ENCODE peak calls at places on chromosomes 6 and 20, in seven cellular contexts. O, F, R, E, X, T and S are unnamed samples.

GRCh38 chr6:156395276-156395675 is 381.9 kb upstream of the ARID1B start:
- DNase-seq in O (no peak), F (no peak), R (no peak), E (no peak), X (peak; percentile 77), T (no peak), S (no peak)

GRCh38 chr6:163180874-163181541 is 233.5 kb upstream of the QKI start:
- DNase-seq in O (peak; percentile 79), F (peak; percentile 82), R (peak; percentile 56), E (peak; percentile 93), X (peak; percentile 29), T (no peak), S (peak; percentile 20)

GRCh38 chr6:16064687-16065086 is 64.2 kb upstream of the MYLIP start:
- DNase-seq in O (no peak), F (no peak), R (no peak), E (no peak), X (no peak), T (no peak), S (no peak)

GRCh38 chr6:28446818-28447511 is 3.7 kb upstream of the ZSCAN23 start:
- DNase-seq in O (no peak), F (no peak), R (peak; percentile 12), E (peak; percentile 38), X (no peak), T (no peak), S (no peak)

GRCh38 chr6:28772480-28773381 is 151.1 kb downstream of the TRIM27 start:
- DNase-seq in O (no peak), F (no peak), R (no peak), E (no peak), X (no peak), T (no peak), S (no peak)

GRCh38 chr6:30483677-30484279 is 5.5 kb upstream of the HLA-E start:
- DNase-seq in O (peak; percentile 61), F (no peak), R (peak; percentile 51), E (no peak), X (no peak), T (no peak), S (no peak)

GRCh38 chr6:26205161-26205624 is 118.0 kb downstream of the HFE start:
- DNase-seq in O (peak; percentile 89), F (peak; percentile 77), R (peak; percentile 90), E (peak; percentile 71), X (peak; percentile 89), T (peak; percentile 57), S (peak; percentile 76)

GRCh38 chr6:96015791-96016776 is at the start of gene FUT9:
- DNase-seq in O (no peak), F (no peak), R (peak; percentile 9), E (peak; percentile 87), X (no peak), T (no peak), S (no peak)

GRCh38 chr6:74597840-74598239 is 608.0 kb downstream of the COL12A1 start:
- DNase-seq in O (no peak), F (no peak), R (no peak), E (no peak), X (no peak), T (no peak), S (no peak)

GRCh38 chr6:3847521-3847920 is 1.7 kb upstream of the FAM50B start:
- DNase-seq in O (no peak), F (no peak), R (no peak), E (no peak), X (no peak), T (no peak), S (no peak)

GRCh38 chr6:12957321-12958051 is 240.9 kb downstream of the PHACTR1 start:
- DNase-seq in O (peak; percentile 2), F (peak; percentile 75), R (peak; percentile 74), E (peak; percentile 82), X (peak; percentile 26), T (peak; percentile 27), S (peak; percentile 66)

GRCh38 chr20:4014031-4014474 is 1.3 kb downstream of the RNF24 start:
- DNase-seq in O (peak; percentile 87), F (no peak), R (peak; percentile 79), E (no peak), X (peak; percentile 68), T (no peak), S (no peak)

GRCh38 chr6:157727629-157728182 is 95.3 kb upstream of the SNX9 start:
- DNase-seq in O (no peak), F (no peak), R (no peak), E (no peak), X (no peak), T (no peak), S (no peak)

GRCh38 chr20:39880890-39881289 is 808.1 kb downstream of the MAFB start:
- DNase-seq in O (peak; percentile 17), F (no peak), R (peak; percentile 58), E (no peak), X (no peak), T (no peak), S (no peak)

GRCh38 chr6:25027221-25027916 is 91.6 kb upstream of the RIPOR2 start:
- DNase-seq in O (no peak), F (no peak), R (no peak), E (no peak), X (peak; percentile 70), T (peak; percentile 68), S (no peak)

GRCh38 chr20:51043811-51044210 is 20.9 kb upstream of the KCNG1 start:
- DNase-seq in O (no peak), F (no peak), R (peak; percentile 78), E (no peak), X (no peak), T (no peak), S (no peak)

GRCh38 chr6:89763550-89763949 is 56.0 kb downstream of the MDN1 start:
- DNase-seq in O (no peak), F (no peak), R (peak; percentile 57), E (no peak), X (no peak), T (no peak), S (no peak)

GRCh38 chr6:112282217-112282616 is 27.9 kb upstream of the LAMA4 start:
- DNase-seq in O (peak; percentile 25), F (peak; percentile 46), R (peak; percentile 92), E (peak; percentile 68), X (peak; percentile 32), T (no peak), S (peak; percentile 62)

GRCh38 chr6:90538651-90539050 is 48.2 kb downstream of the MAP3K7 start:
- DNase-seq in O (no peak), F (no peak), R (peak; percentile 71), E (no peak), X (peak; percentile 26), T (no peak), S (no peak)

GRCh38 chr20:50980851-50981713 is 22.5 kb downstream of the MOCS3 start:
- DNase-seq in O (peak; percentile 78), F (peak; percentile 27), R (peak; percentile 50), E (peak; percentile 54), X (peak; percentile 55), T (peak; percentile 64), S (peak; percentile 40)

GRCh38 chr6:10589429-10589727 is 68.2 kb downstream of the GCNT2 start:
- DNase-seq in O (no peak), F (no peak), R (no peak), E (no peak), X (no peak), T (no peak), S (no peak)

GRCh38 chr20:21361266-21361665 is 36.1 kb downstream of the NKX2-4 start:
- DNase-seq in O (no peak), F (no peak), R (peak; percentile 43), E (no peak), X (no peak), T (no peak), S (no peak)

GRCh38 chr6:117389227-117390057 is 36.3 kb downstream of the ROS1 start:
- DNase-seq in O (peak; percentile 35), F (no peak), R (no peak), E (no peak), X (peak; percentile 31), T (no peak), S (no peak)

GRCh38 chr20:11952621-11953020 is 34.9 kb downstream of the BTBD3 start:
- DNase-seq in O (no peak), F (no peak), R (peak; percentile 35), E (no peak), X (no peak), T (no peak), S (no peak)

GRCh38 chr20:8388146-8388545 is 256.1 kb downstream of the PLCB1 start:
- DNase-seq in O (no peak), F (no peak), R (peak; percentile 75), E (no peak), X (no peak), T (no peak), S (no peak)